ENCODE peak calls at places on chromosomes 1 and 21, in nine cellular contexts. Z is transverse colon, R is sigmoid colon, T is spleen, O is esophagus muscularis mucosa, H is HepG2, V is HCT116, M is upper lobe of left lung, F is K562. N is an unnamed sample. For H3K9me3, the result is how much of the 10 kb centered on the place peaks cover.

GRCh38 chr1:201405484-201405831 is 6.3 kb upstream of the LAD1 start:
- DNase-seq in Z (peak), R (no peak), T (no peak), O (no peak), H (peak), V (no peak), M (peak), F (no peak), N (no peak)

GRCh38 chr1:15703562-15703961 is 19.4 kb downstream of the PLEKHM2 start:
- DNase-seq in Z (peak), R (peak), T (no peak), O (peak), H (no peak), V (no peak), M (no peak), F (no peak), N (peak)

GRCh38 chr1:227583354-227583753 is 20.0 kb downstream of the ZNF678 start:
- DNase-seq in Z (no peak), R (no peak), T (no peak), O (no peak), H (no peak), V (no peak), M (no peak), F (no peak), N (no peak)

GRCh38 chr1:19374402-19374801 is 62.3 kb downstream of the SLC66A1 start:
- DNase-seq in Z (no peak), R (no peak), T (no peak), O (no peak), H (no peak), V (no peak), M (no peak), F (peak), N (no peak)

GRCh38 chr1:181676269-181676668 is 193.0 kb downstream of the CACNA1E start:
- DNase-seq in Z (peak), R (no peak), T (no peak), O (no peak), H (peak), V (peak), M (no peak), F (peak), N (no peak)

GRCh38 chr1:178664278-178664677 is 60.8 kb upstream of the RALGPS2 start:
- DNase-seq in Z (peak), R (no peak), T (peak), O (peak), H (no peak), V (no peak), M (no peak), F (no peak), N (no peak)

GRCh38 chr1:8047686-8048522 is 21.8 kb upstream of the ERRFI1 start:
- DNase-seq in Z (no peak), R (peak), T (no peak), O (no peak), H (no peak), V (peak), M (no peak), F (peak), N (no peak)

GRCh38 chr1:218588555-218589172 is 243.5 kb downstream of the TGFB2 start:
- DNase-seq in Z (no peak), R (no peak), T (no peak), O (no peak), H (no peak), V (no peak), M (no peak), F (no peak), N (no peak)

GRCh38 chr21:45981154-45981606 is 390 bp upstream of the COL6A1 start:
- DNase-seq in Z (peak), R (peak), T (peak), O (peak), H (peak), V (peak), M (peak), F (peak), N (peak)

GRCh38 chr1:70353641-70354331 is 736 bp downstream of the ANKRD13C start:
- DNase-seq in Z (no peak), R (no peak), T (peak), O (peak), H (peak), V (no peak), M (no peak), F (peak), N (no peak)

GRCh38 chr1:234960722-234961467 is 167.7 kb downstream of the TOMM20 start:
- DNase-seq in Z (peak), R (peak), T (no peak), O (no peak), H (peak), V (no peak), M (no peak), F (no peak), N (peak)

GRCh38 chr1:2583331-2583791 is 3.2 kb upstream of the PRXL2B start:
- DNase-seq in Z (no peak), R (no peak), T (peak), O (no peak), H (no peak), V (no peak), M (peak), F (no peak), N (no peak)

GRCh38 chr1:19723874-19724273 is 59.2 kb downstream of the HTR6 start:
- DNase-seq in Z (no peak), R (no peak), T (no peak), O (no peak), H (no peak), V (no peak), M (no peak), F (no peak), N (no peak)

GRCh38 chr21:29318354-29318753 is 19.6 kb downstream of the BACH1 start:
- DNase-seq in Z (no peak), R (no peak), T (no peak), O (no peak), H (no peak), V (no peak), M (no peak), F (no peak), N (no peak)
- TF ChIP-seq POLR2A in Z (no peak), R (no peak), T (no peak), O (no peak), H (no peak), V (no peak), M (no peak), F (no peak), N (no peak)

GRCh38 chr1:23793861-23794731 is 3.2 kb downstream of the LYPLA2 start:
- DNase-seq in Z (no peak), R (peak), T (peak), O (no peak), H (no peak), V (no peak), M (peak), F (no peak), N (no peak)
- TF ChIP-seq POLR2AphosphoS5 in Z (no peak), R (no peak), T (peak), O (no peak), H (peak), V (no peak), M (no peak), F (no peak), N (no peak)

DNA sequence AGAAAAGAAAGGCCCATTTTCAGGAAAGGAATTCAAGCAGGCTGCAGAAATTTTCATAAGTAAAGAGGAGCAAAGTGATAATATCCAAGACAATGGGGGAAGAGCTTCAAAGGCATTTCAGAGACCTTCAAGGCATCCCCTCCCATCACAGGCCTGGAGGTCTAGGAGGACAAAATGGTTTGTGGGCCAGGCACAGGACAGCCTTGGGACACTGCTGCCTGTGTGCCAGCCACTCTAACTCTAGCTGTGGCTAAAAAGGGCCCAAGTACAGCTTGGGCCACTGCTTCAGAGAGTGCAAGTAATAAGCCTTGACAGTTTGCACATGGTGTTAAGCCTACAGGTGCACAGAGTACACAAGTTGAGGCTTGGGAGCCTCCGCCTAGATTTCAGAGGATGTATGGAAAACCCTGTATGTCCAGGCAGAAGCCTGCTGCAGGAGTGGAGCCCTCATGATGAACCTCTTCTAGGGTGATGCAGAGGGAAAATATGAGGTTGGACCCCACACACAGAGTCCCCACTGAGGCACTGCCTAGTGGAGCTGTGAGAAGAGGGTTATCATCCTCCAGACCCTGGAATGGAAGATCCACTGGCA is 51.8 kb upstream of the ZSWIM5 start:
- DNase-seq in Z (no peak), R (no peak), T (no peak), O (no peak), H (no peak), V (no peak), M (no peak), F (no peak), N (no peak)
- H3K9me3 ChIP-seq in Z (under half), R (under half), T (under half), O (under half), H (under half), V (under half), M (under half), F (under half), N (under half)

GRCh38 chr1:12343823-12344487 is 114.1 kb downstream of the VPS13D start:
- DNase-seq in Z (no peak), R (no peak), T (no peak), O (no peak), H (no peak), V (no peak), M (no peak), F (no peak), N (no peak)
- TF ChIP-seq POLR2A in Z (no peak), R (no peak), T (no peak), O (no peak), H (no peak), V (no peak), M (no peak), F (no peak), N (no peak)

GRCh38 chr1:17903386-17903785 is 148.3 kb downstream of the ACTL8 start:
- DNase-seq in Z (no peak), R (no peak), T (no peak), O (no peak), H (peak), V (no peak), M (no peak), F (no peak), N (no peak)
- TF ChIP-seq POLR2AphosphoS5 in Z (no peak), R (no peak), T (no peak), O (no peak), H (no peak), V (no peak), M (no peak), F (no peak), N (no peak)